ENCODE peak calls at places on chromosomes 7 and 10, in seven cellular contexts. One of them, this sample, is unnamed. For H3K9me3, the result is how much of the 10 kb centered on the place peaks cover.

GRCh38 chr10:69391158-69391557 is 25.6 kb downstream of the TACR2 start:
- DNase-seq in upper lobe of right lung: no peak
- DNase-seq in lower lobe of right lung: no peak
- DNase-seq in endothelial cell of umbilical vein: no peak
- DNase-seq in A549: no peak
- DNase-seq in naive thymus-derived CD4-positive, alpha-beta T cell: no peak
- DNase-seq in astrocyte: no peak
- DNase-seq in this sample: no peak

GRCh38 chr7:16421333-16422099 is at the start of gene CRPPA:
- DNase-seq in A549: peak
- DNase-seq in astrocyte: peak
- DNase-seq in lower lobe of right lung: peak
- DNase-seq in naive thymus-derived CD4-positive, alpha-beta T cell: peak
- DNase-seq in upper lobe of right lung: peak
- DNase-seq in endothelial cell of umbilical vein: peak
- DNase-seq in this sample: peak

GRCh38 chr10:43417950-43418768 is 9.2 kb upstream of the HNRNPF start:
- DNase-seq in endothelial cell of umbilical vein: peak
- DNase-seq in astrocyte: no peak
- DNase-seq in upper lobe of right lung: no peak
- DNase-seq in lower lobe of right lung: no peak
- DNase-seq in A549: no peak
- DNase-seq in naive thymus-derived CD4-positive, alpha-beta T cell: peak
- DNase-seq in this sample: no peak

GRCh38 chr10:314381-314780 is 179.1 kb downstream of the ZMYND11 start:
- DNase-seq in endothelial cell of umbilical vein: no peak
- DNase-seq in naive thymus-derived CD4-positive, alpha-beta T cell: no peak
- DNase-seq in upper lobe of right lung: no peak
- DNase-seq in A549: no peak
- DNase-seq in astrocyte: no peak
- DNase-seq in lower lobe of right lung: no peak
- DNase-seq in this sample: no peak

GRCh38 chr10:70132098-70133029 is at the start of gene AIFM2:
- DNase-seq in naive thymus-derived CD4-positive, alpha-beta T cell: no peak
- DNase-seq in endothelial cell of umbilical vein: peak
- DNase-seq in lower lobe of right lung: peak
- DNase-seq in upper lobe of right lung: peak
- DNase-seq in A549: peak
- DNase-seq in astrocyte: peak
- DNase-seq in this sample: peak

GRCh38 chr10:84193327-84193726 is 1.0 kb upstream of the CDHR1 start:
- DNase-seq in upper lobe of right lung: peak
- DNase-seq in naive thymus-derived CD4-positive, alpha-beta T cell: no peak
- DNase-seq in astrocyte: no peak
- DNase-seq in A549: no peak
- DNase-seq in lower lobe of right lung: no peak
- DNase-seq in endothelial cell of umbilical vein: no peak
- DNase-seq in this sample: no peak

GRCh38 chr7:919924-920341 is 34.5 kb downstream of the ADAP1 start:
- DNase-seq in endothelial cell of umbilical vein: no peak
- DNase-seq in astrocyte: no peak
- DNase-seq in upper lobe of right lung: peak
- DNase-seq in A549: no peak
- DNase-seq in lower lobe of right lung: peak
- DNase-seq in naive thymus-derived CD4-positive, alpha-beta T cell: no peak
- DNase-seq in this sample: no peak

GRCh38 chr10:111698711-111699110 is 484.9 kb downstream of the GPAM start:
- DNase-seq in lower lobe of right lung: no peak
- DNase-seq in naive thymus-derived CD4-positive, alpha-beta T cell: no peak
- DNase-seq in endothelial cell of umbilical vein: no peak
- DNase-seq in astrocyte: no peak
- DNase-seq in A549: no peak
- DNase-seq in upper lobe of right lung: no peak
- DNase-seq in this sample: no peak

GRCh38 chr10:124736491-124737136 is 7.6 kb downstream of the FAM53B start:
- DNase-seq in endothelial cell of umbilical vein: peak
- DNase-seq in lower lobe of right lung: peak
- DNase-seq in upper lobe of right lung: peak
- DNase-seq in naive thymus-derived CD4-positive, alpha-beta T cell: no peak
- DNase-seq in A549: peak
- DNase-seq in astrocyte: peak
- DNase-seq in this sample: no peak

GRCh38 chr10:130786365-130786966 is 525.1 kb downstream of the TCERG1L start:
- DNase-seq in upper lobe of right lung: no peak
- DNase-seq in naive thymus-derived CD4-positive, alpha-beta T cell: no peak
- DNase-seq in A549: no peak
- DNase-seq in lower lobe of right lung: no peak
- DNase-seq in endothelial cell of umbilical vein: no peak
- DNase-seq in astrocyte: no peak
- DNase-seq in this sample: no peak

GRCh38 chr10:130790339-130790738 is 521.2 kb downstream of the TCERG1L start:
- DNase-seq in naive thymus-derived CD4-positive, alpha-beta T cell: no peak
- DNase-seq in A549: no peak
- DNase-seq in endothelial cell of umbilical vein: peak
- DNase-seq in astrocyte: peak
- DNase-seq in upper lobe of right lung: no peak
- DNase-seq in lower lobe of right lung: no peak
- DNase-seq in this sample: no peak

GRCh38 chr10:130787821-130788220 is 523.7 kb downstream of the TCERG1L start:
- DNase-seq in A549: no peak
- DNase-seq in endothelial cell of umbilical vein: no peak
- DNase-seq in lower lobe of right lung: no peak
- DNase-seq in upper lobe of right lung: no peak
- DNase-seq in astrocyte: no peak
- DNase-seq in naive thymus-derived CD4-positive, alpha-beta T cell: no peak
- DNase-seq in this sample: no peak

GRCh38 chr10:130784326-130784725 is 527.2 kb downstream of the TCERG1L start:
- DNase-seq in lower lobe of right lung: no peak
- DNase-seq in upper lobe of right lung: no peak
- DNase-seq in endothelial cell of umbilical vein: no peak
- DNase-seq in A549: no peak
- DNase-seq in naive thymus-derived CD4-positive, alpha-beta T cell: no peak
- DNase-seq in astrocyte: no peak
- DNase-seq in this sample: no peak

GRCh38 chr10:130787252-130787651 is 524.3 kb downstream of the TCERG1L start:
- DNase-seq in astrocyte: no peak
- DNase-seq in naive thymus-derived CD4-positive, alpha-beta T cell: no peak
- DNase-seq in A549: no peak
- DNase-seq in endothelial cell of umbilical vein: no peak
- DNase-seq in upper lobe of right lung: no peak
- DNase-seq in lower lobe of right lung: no peak
- DNase-seq in this sample: no peak
- H3K9me3 ChIP-seq in astrocyte: under half
- H3K9me3 ChIP-seq in naive thymus-derived CD4-positive, alpha-beta T cell: under half
- H3K9me3 ChIP-seq in A549: under half
- H3K9me3 ChIP-seq in endothelial cell of umbilical vein: under half
- H3K9me3 ChIP-seq in upper lobe of right lung: under half
- H3K9me3 ChIP-seq in lower lobe of right lung: under half
- H3K9me3 ChIP-seq in this sample: under half

DNA sequence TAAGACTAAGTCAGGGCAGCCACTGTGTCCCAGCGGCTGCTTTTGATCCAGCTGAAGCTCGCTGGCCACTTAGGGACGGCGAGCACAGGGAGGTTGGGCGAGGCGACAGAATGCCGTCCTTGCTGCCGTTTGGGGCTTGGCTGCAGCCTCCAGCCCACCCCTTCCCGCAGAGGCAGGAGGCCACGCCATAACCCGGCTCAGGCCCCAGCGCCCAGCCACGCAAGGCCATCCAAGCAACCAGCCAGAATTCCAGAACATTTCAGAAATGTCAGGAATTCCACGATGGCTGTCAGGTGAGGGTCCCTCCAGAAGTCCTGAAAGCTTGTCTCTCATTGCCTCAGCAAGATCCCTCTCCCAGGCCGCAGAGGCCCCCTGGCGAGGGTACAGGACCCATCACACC is 479.1 kb upstream of the FOXK1 start:
- DNase-seq in upper lobe of right lung: no peak
- DNase-seq in naive thymus-derived CD4-positive, alpha-beta T cell: no peak
- DNase-seq in lower lobe of right lung: peak
- DNase-seq in endothelial cell of umbilical vein: no peak
- DNase-seq in A549: no peak
- DNase-seq in astrocyte: no peak
- DNase-seq in this sample: no peak
- H3K9me3 ChIP-seq in upper lobe of right lung: under half
- H3K9me3 ChIP-seq in naive thymus-derived CD4-positive, alpha-beta T cell: under half
- H3K9me3 ChIP-seq in lower lobe of right lung: under half
- H3K9me3 ChIP-seq in endothelial cell of umbilical vein: under half
- H3K9me3 ChIP-seq in A549: under half
- H3K9me3 ChIP-seq in astrocyte: under half
- H3K9me3 ChIP-seq in this sample: under half

GRCh38 chr10:120950103-120950561 is 99.0 kb downstream of the WDR11 start:
- DNase-seq in endothelial cell of umbilical vein: no peak
- DNase-seq in astrocyte: peak
- DNase-seq in upper lobe of right lung: no peak
- DNase-seq in naive thymus-derived CD4-positive, alpha-beta T cell: no peak
- DNase-seq in A549: no peak
- DNase-seq in lower lobe of right lung: no peak
- DNase-seq in this sample: no peak
- H3K9me3 ChIP-seq in endothelial cell of umbilical vein: under half
- H3K9me3 ChIP-seq in astrocyte: under half
- H3K9me3 ChIP-seq in upper lobe of right lung: under half
- H3K9me3 ChIP-seq in naive thymus-derived CD4-positive, alpha-beta T cell: under half
- H3K9me3 ChIP-seq in A549: under half
- H3K9me3 ChIP-seq in lower lobe of right lung: under half
- H3K9me3 ChIP-seq in this sample: under half

DNA sequence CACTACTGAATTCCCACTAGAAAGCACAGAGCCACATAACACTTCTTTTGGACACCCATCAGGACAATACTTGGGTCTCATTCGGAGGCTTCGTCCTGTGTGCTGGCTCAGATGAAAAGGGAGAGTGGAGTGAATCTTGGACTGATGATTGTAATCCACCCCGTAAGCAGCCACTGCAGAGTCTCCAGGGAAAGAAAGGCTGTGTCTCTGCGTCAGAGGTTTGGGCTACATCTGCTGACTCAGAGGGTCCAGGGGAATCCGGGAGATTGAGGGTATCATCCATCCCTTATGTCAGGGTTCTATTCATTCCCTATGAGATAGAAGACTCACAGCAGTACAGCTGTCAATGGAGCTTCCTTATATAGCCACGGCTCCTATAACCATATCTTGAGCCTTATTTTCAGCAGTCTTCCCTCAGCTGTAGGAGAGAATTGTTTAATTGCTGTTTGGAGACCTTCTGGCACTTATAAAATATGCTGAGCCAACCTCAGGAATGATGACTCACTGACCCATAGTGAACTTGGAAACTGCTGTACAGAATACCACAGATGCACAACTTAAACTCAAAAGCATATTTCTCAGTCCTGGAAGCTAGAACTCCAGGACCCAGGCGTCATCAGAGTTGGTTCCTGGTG is 558.3 kb upstream of the PFKP start:
- DNase-seq in astrocyte: peak
- DNase-seq in A549: no peak
- DNase-seq in naive thymus-derived CD4-positive, alpha-beta T cell: no peak
- DNase-seq in upper lobe of right lung: no peak
- DNase-seq in lower lobe of right lung: no peak
- DNase-seq in endothelial cell of umbilical vein: no peak
- DNase-seq in this sample: no peak
- H3K9me3 ChIP-seq in astrocyte: under half
- H3K9me3 ChIP-seq in A549: under half
- H3K9me3 ChIP-seq in naive thymus-derived CD4-positive, alpha-beta T cell: under half
- H3K9me3 ChIP-seq in upper lobe of right lung: under half
- H3K9me3 ChIP-seq in lower lobe of right lung: under half
- H3K9me3 ChIP-seq in endothelial cell of umbilical vein: under half
- H3K9me3 ChIP-seq in this sample: under half